ENCODE peak calls at places on chromosomes 1 and 21, in four cellular contexts. S is tibial nerve, M is left lung, F is ascending aorta. R is an unnamed sample.
A peak's percentile ranks its signal among the peaks of the same experiment; 100 is the strongest.

GRCh38 chr1:28322209-28322608 is 6.6 kb upstream of the MED18 start:
- DNase-seq in S (no peak), M (no peak), F (no peak), R (no peak)

GRCh38 chr1:161119017-161119378 is 1.1 kb downstream of the NIT1 start:
- DNase-seq in S (no peak), M (no peak), F (no peak), R (peak; percentile 32)

GRCh38 chr1:26317612-26318337 is at the start of gene CD52:
- DNase-seq in S (no peak), M (no peak), F (no peak), R (no peak)

GRCh38 chr1:148354284-148354869 is 128.7 kb downstream of the PPIAL4G start:
- DNase-seq in S (no peak), M (no peak), F (no peak), R (no peak)

GRCh38 chr1:44903261-44903660 is 60.2 kb upstream of the PTCH2 start:
- DNase-seq in S (peak; percentile 25), M (no peak), F (no peak), R (peak; percentile 63)

GRCh38 chr1:30953685-30954084 is 45.1 kb upstream of the SDC3 start:
- DNase-seq in S (no peak), M (no peak), F (no peak), R (no peak)

GRCh38 chr1:21520899-21521716 is 11.9 kb downstream of the ALPL start:
- DNase-seq in S (no peak), M (no peak), F (no peak), R (peak; percentile 55)

GRCh38 chr1:232376632-232377493 is 253.1 kb downstream of the SIPA1L2 start:
- DNase-seq in S (no peak), M (no peak), F (no peak), R (no peak)

GRCh38 chr1:3312894-3313578 is 141.4 kb upstream of the ARHGEF16 start:
- DNase-seq in S (peak; percentile 89), M (peak; percentile 93), F (peak; percentile 93), R (peak; percentile 100)

GRCh38 chr1:219121634-219122033 is 52.0 kb upstream of the LYPLAL1 start:
- DNase-seq in S (no peak), M (no peak), F (no peak), R (peak; percentile 20)

GRCh38 chr1:7401814-7402547 is 369.1 kb upstream of the VAMP3 start:
- DNase-seq in S (no peak), M (no peak), F (no peak), R (peak; percentile 99)

GRCh38 chr1:248841702-248842395 is 3.8 kb downstream of the ZNF672 start:
- DNase-seq in S (peak; percentile 47), M (no peak), F (no peak), R (peak; percentile 78)

GRCh38 chr1:63190171-63190570 is 132.2 kb upstream of the FOXD3 start:
- DNase-seq in S (no peak), M (no peak), F (no peak), R (no peak)

GRCh38 chr1:231240531-231240882 is 505 bp upstream of the GNPAT start:
- DNase-seq in S (peak; percentile 15), M (no peak), F (no peak), R (peak; percentile 49)

GRCh38 chr1:91731815-91732214 is 154.1 kb downstream of the TGFBR3 start:
- DNase-seq in S (no peak), M (no peak), F (no peak), R (peak; percentile 61)

GRCh38 chr1:82161651-82162238 is 361.0 kb downstream of the ADGRL2 start:
- DNase-seq in S (no peak), M (no peak), F (no peak), R (no peak)

GRCh38 chr1:6955357-6956154 is 170.3 kb downstream of the CAMTA1 start:
- DNase-seq in S (no peak), M (no peak), F (no peak), R (no peak)

GRCh38 chr1:24089743-24090555 is 22.0 kb downstream of the MYOM3 start:
- DNase-seq in S (no peak), M (peak; percentile 76), F (no peak), R (no peak)

DNA sequence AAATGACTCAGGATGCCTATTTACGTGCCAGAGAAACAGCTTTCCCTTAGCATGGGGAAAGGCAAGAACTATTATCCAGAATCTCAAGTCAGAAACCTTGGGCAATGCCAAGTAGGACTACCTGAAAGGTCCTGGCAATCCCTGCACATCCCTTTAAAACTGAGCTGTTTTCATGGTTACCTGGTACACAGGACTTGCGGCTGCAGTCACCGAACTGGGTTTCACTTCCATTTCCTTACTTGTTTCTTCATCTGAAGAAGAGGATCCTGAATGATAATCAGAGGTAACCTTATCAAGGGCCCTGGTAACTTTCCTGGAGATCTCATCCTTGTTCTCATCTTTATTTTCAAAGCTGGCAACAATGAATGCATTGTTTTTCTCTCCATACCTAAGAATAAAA is 14.3 kb downstream of the BTG3 start:
- DNase-seq in S (no peak), M (no peak), F (no peak), R (no peak)
- H3K9me3 ChIP-seq in S (no peaks in the 10 kb centered on the region), M (no peaks in the 10 kb centered on the region), F (no peaks in the 10 kb centered on the region), R (no peaks in the 10 kb centered on the region)

GRCh38 chr1:223390618-223391017 is 2.6 kb upstream of the CCDC185 start:
- DNase-seq in S (no peak), M (no peak), F (no peak), R (no peak)
- H3K27me3 ChIP-seq in S (no peaks in the 10 kb centered on the region), M (peaks cover 15% of the 10 kb centered on the region), F (no peaks in the 10 kb centered on the region), R (peaks cover 28% of the 10 kb centered on the region)

GRCh38 chr1:53277326-53277725 is 39.0 kb upstream of the MAGOH start:
- DNase-seq in S (no peak), M (no peak), F (no peak), R (no peak)

GRCh38 chr1:53274541-53275185 is 36.3 kb upstream of the MAGOH start:
- DNase-seq in S (no peak), M (no peak), F (no peak), R (no peak)

GRCh38 chr1:53275566-53275965 is 37.2 kb upstream of the MAGOH start:
- DNase-seq in S (no peak), M (no peak), F (no peak), R (no peak)

GRCh38 chr1:53276902-53277281 is 38.6 kb upstream of the MAGOH start:
- DNase-seq in S (no peak), M (no peak), F (no peak), R (no peak)

DNA sequence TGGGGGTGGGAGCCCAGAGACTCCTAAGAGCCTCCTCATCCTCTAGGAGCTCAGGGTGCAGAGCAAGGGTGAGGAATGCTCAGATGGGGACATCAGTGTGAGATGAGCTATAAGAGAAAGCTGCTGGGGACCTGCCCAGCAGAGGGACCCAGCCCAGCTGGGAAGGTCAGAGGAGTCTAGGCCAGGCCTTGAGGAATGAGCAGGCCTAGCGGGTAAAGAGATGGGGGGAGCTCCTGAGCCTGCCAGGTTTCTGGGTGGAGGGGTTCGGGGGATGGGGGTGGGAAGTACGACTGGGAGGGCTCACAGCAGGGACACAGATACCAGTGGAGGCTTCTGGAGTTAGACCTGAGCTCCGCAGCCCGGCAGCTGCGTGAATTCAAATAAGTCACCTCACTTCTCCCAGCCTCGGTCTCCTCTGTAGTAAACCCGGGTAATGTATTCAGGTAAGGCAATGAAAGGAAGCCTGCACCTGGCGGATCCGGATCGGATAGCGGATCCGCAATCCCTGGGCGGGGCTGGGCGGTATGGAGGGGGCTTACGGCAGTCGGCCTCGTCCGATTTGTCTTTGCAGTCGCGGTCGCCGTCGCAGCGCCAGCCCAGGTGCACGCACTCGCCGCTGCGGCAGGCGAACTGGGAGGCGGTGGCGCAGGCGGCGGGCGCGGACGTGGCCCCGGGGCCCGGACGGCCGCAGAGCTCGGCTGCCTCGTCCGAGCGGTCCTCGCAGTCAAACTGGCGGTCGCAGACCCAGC is 38.0 kb upstream of the MAGOH start:
- DNase-seq in S (no peak), M (no peak), F (no peak), R (no peak)
- H3K9me3 ChIP-seq in S (no peaks in the 10 kb centered on the region), M (no peaks in the 10 kb centered on the region), F (no peaks in the 10 kb centered on the region), R (no peaks in the 10 kb centered on the region)

DNA sequence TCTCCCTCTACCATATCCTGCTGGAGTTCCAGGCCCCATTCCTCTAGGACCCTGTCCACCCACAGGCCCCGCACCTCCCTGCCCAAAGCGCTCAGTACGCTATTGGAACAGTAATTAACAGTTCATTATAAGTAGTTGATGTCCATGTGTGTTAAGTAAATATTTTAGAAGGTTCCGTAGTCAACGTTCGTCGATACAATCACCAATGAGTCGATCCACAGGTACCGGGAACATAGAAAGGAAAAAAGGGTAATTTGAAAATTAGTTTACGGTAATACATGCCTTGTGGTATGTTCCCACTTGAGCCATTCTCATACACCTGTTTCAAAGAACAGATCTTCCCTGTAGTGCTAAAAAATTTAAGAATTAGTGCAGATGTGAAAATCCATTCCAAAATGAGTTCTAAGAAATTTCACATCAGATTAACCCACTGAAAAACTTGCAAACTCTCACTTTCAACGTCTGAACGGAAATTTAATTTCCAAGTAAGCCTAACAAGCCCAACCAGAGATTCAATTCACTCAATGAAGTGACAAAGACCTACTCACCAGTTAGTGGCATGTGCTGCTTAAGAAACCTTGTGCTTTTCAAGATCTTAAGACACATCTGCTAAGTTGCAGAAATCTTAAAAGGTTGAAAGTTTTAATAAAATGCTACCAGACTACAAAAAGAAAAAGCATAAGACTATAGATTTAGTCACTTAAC is 8.3 kb downstream of the SFPQ start:
- DNase-seq in S (no peak), M (no peak), F (no peak), R (no peak)
- H3K27me3 ChIP-seq in S (no peaks in the 10 kb centered on the region), M (no peaks in the 10 kb centered on the region), F (no peaks in the 10 kb centered on the region), R (no peaks in the 10 kb centered on the region)

DNA sequence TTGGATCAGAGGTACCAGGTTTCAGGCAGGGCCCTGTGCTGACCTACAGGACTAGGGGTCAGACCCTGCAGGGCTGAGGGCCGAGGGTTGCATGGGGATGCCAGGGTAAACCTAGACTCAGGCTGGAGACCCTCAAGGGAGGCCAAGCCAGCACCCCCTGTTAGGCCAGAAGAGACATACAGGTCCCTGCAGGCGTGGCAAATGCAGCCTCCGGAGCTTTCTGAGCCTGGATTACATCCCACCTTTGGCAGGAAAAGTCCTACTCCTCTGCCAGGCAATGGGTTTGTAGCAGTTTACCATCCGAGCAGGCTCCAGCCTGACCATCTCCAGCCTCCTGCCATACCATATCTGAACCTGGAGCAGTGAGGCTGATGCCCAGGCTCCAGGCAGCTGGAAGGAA is 425.3 kb downstream of the NPHP4 start:
- DNase-seq in S (no peak), M (no peak), F (no peak), R (no peak)
- H3K9me3 ChIP-seq in S (no peaks in the 10 kb centered on the region), M (no peaks in the 10 kb centered on the region), F (no peaks in the 10 kb centered on the region), R (no peaks in the 10 kb centered on the region)

GRCh38 chr1:177800386-177801058 is 169.3 kb downstream of the SEC16B start:
- DNase-seq in S (no peak), M (no peak), F (no peak), R (peak; percentile 41)
- H3K27me3 ChIP-seq in S (no peaks in the 10 kb centered on the region), M (no peaks in the 10 kb centered on the region), F (no peaks in the 10 kb centered on the region), R (peaks cover 29% of the 10 kb centered on the region)

GRCh38 chr1:152756872-152757271 is 953 bp upstream of the KPRP start:
- DNase-seq in S (no peak), M (no peak), F (no peak), R (peak; percentile 42)
- H3K9me3 ChIP-seq in S (no peaks in the 10 kb centered on the region), M (no peaks in the 10 kb centered on the region), F (no peaks in the 10 kb centered on the region), R (no peaks in the 10 kb centered on the region)

R was measured in GM23248.